ENCODE peak calls at places on chromosomes 6 and 20, in nine cellular contexts. One of them, this sample, is unnamed.

GRCh38 chr6:14618759-14619418 is 501.3 kb downstream of the CD83 start:
- DNase-seq in NK-92 treated with Interleukin-12 subunit alpha and Interleukin-12 subunit beta, amount 100 ng/mL, for 24 hours: no peak
- DNase-seq in HFF-Myc: no peak
- DNase-seq in GM04503: no peak
- DNase-seq in kidney glomerular epithelial cell: no peak
- DNase-seq in caudate nucleus: no peak
- DNase-seq in stimulated activated CD8-positive, alpha-beta memory T cell treated with anti-CD3 and anti-CD28 coated beads, Interleukin-4, amount 100 ng/mL, for 1 hour: no peak
- DNase-seq in IMR-90: no peak
- DNase-seq in choroid plexus epithelial cell: no peak
- DNase-seq in this sample: no peak

GRCh38 chr20:1707588-1708449 is 50.2 kb upstream of the SIRPG start:
- DNase-seq in NK-92 treated with Interleukin-12 subunit alpha and Interleukin-12 subunit beta, amount 100 ng/mL, for 24 hours: no peak
- DNase-seq in HFF-Myc: no peak
- DNase-seq in GM04503: no peak
- DNase-seq in kidney glomerular epithelial cell: no peak
- DNase-seq in caudate nucleus: no peak
- DNase-seq in stimulated activated CD8-positive, alpha-beta memory T cell treated with anti-CD3 and anti-CD28 coated beads, Interleukin-4, amount 100 ng/mL, for 1 hour: no peak
- DNase-seq in IMR-90: no peak
- DNase-seq in choroid plexus epithelial cell: no peak
- DNase-seq in this sample: no peak

GRCh38 chr6:4078830-4079471 is at the start of gene FAM217A:
- DNase-seq in NK-92 treated with Interleukin-12 subunit alpha and Interleukin-12 subunit beta, amount 100 ng/mL, for 24 hours: no peak
- DNase-seq in HFF-Myc: no peak
- DNase-seq in GM04503: no peak
- DNase-seq in kidney glomerular epithelial cell: no peak
- DNase-seq in caudate nucleus: no peak
- DNase-seq in stimulated activated CD8-positive, alpha-beta memory T cell treated with anti-CD3 and anti-CD28 coated beads, Interleukin-4, amount 100 ng/mL, for 1 hour: no peak
- DNase-seq in IMR-90: no peak
- DNase-seq in choroid plexus epithelial cell: no peak
- DNase-seq in this sample: no peak

GRCh38 chr6:110573537-110573936 is 97.1 kb upstream of the SLC22A16 start:
- DNase-seq in NK-92 treated with Interleukin-12 subunit alpha and Interleukin-12 subunit beta, amount 100 ng/mL, for 24 hours: no peak
- DNase-seq in HFF-Myc: no peak
- DNase-seq in GM04503: no peak
- DNase-seq in kidney glomerular epithelial cell: no peak
- DNase-seq in caudate nucleus: no peak
- DNase-seq in stimulated activated CD8-positive, alpha-beta memory T cell treated with anti-CD3 and anti-CD28 coated beads, Interleukin-4, amount 100 ng/mL, for 1 hour: no peak
- DNase-seq in IMR-90: no peak
- DNase-seq in choroid plexus epithelial cell: no peak
- DNase-seq in this sample: no peak

GRCh38 chr6:13496508-13497180 is 9.2 kb upstream of the GFOD1 start:
- DNase-seq in NK-92 treated with Interleukin-12 subunit alpha and Interleukin-12 subunit beta, amount 100 ng/mL, for 24 hours: no peak
- DNase-seq in HFF-Myc: no peak
- DNase-seq in GM04503: no peak
- DNase-seq in kidney glomerular epithelial cell: peak; percentile 19
- DNase-seq in caudate nucleus: no peak
- DNase-seq in stimulated activated CD8-positive, alpha-beta memory T cell treated with anti-CD3 and anti-CD28 coated beads, Interleukin-4, amount 100 ng/mL, for 1 hour: no peak
- DNase-seq in IMR-90: no peak
- DNase-seq in choroid plexus epithelial cell: no peak
- DNase-seq in this sample: peak; percentile 42

GRCh38 chr20:25532971-25533391 is 52.4 kb downstream of the NINL start:
- DNase-seq in NK-92 treated with Interleukin-12 subunit alpha and Interleukin-12 subunit beta, amount 100 ng/mL, for 24 hours: no peak
- DNase-seq in HFF-Myc: no peak
- DNase-seq in GM04503: no peak
- DNase-seq in kidney glomerular epithelial cell: no peak
- DNase-seq in caudate nucleus: no peak
- DNase-seq in stimulated activated CD8-positive, alpha-beta memory T cell treated with anti-CD3 and anti-CD28 coated beads, Interleukin-4, amount 100 ng/mL, for 1 hour: no peak
- DNase-seq in IMR-90: no peak
- DNase-seq in choroid plexus epithelial cell: no peak
- DNase-seq in this sample: no peak

GRCh38 chr6:150628908-150629307 is 29.2 kb downstream of the PLEKHG1 start:
- DNase-seq in NK-92 treated with Interleukin-12 subunit alpha and Interleukin-12 subunit beta, amount 100 ng/mL, for 24 hours: no peak
- DNase-seq in HFF-Myc: no peak
- DNase-seq in GM04503: no peak
- DNase-seq in kidney glomerular epithelial cell: no peak
- DNase-seq in caudate nucleus: no peak
- DNase-seq in stimulated activated CD8-positive, alpha-beta memory T cell treated with anti-CD3 and anti-CD28 coated beads, Interleukin-4, amount 100 ng/mL, for 1 hour: no peak
- DNase-seq in IMR-90: no peak
- DNase-seq in choroid plexus epithelial cell: no peak
- DNase-seq in this sample: no peak

GRCh38 chr20:21027569-21027968 is 78.6 kb downstream of the LINC00237 start:
- DNase-seq in NK-92 treated with Interleukin-12 subunit alpha and Interleukin-12 subunit beta, amount 100 ng/mL, for 24 hours: no peak
- DNase-seq in HFF-Myc: no peak
- DNase-seq in GM04503: no peak
- DNase-seq in kidney glomerular epithelial cell: no peak
- DNase-seq in caudate nucleus: no peak
- DNase-seq in stimulated activated CD8-positive, alpha-beta memory T cell treated with anti-CD3 and anti-CD28 coated beads, Interleukin-4, amount 100 ng/mL, for 1 hour: no peak
- DNase-seq in IMR-90: no peak
- DNase-seq in choroid plexus epithelial cell: no peak
- DNase-seq in this sample: no peak

GRCh38 chr6:161850572-161850971 is 576.7 kb upstream of the AGPAT4 start:
- DNase-seq in NK-92 treated with Interleukin-12 subunit alpha and Interleukin-12 subunit beta, amount 100 ng/mL, for 24 hours: no peak
- DNase-seq in HFF-Myc: no peak
- DNase-seq in GM04503: no peak
- DNase-seq in kidney glomerular epithelial cell: no peak
- DNase-seq in caudate nucleus: no peak
- DNase-seq in stimulated activated CD8-positive, alpha-beta memory T cell treated with anti-CD3 and anti-CD28 coated beads, Interleukin-4, amount 100 ng/mL, for 1 hour: no peak
- DNase-seq in IMR-90: no peak
- DNase-seq in choroid plexus epithelial cell: no peak
- DNase-seq in this sample: no peak

GRCh38 chr20:46801003-46801702 is 91.7 kb downstream of the SLC2A10 start:
- DNase-seq in NK-92 treated with Interleukin-12 subunit alpha and Interleukin-12 subunit beta, amount 100 ng/mL, for 24 hours: no peak
- DNase-seq in HFF-Myc: no peak
- DNase-seq in GM04503: no peak
- DNase-seq in kidney glomerular epithelial cell: no peak
- DNase-seq in caudate nucleus: no peak
- DNase-seq in stimulated activated CD8-positive, alpha-beta memory T cell treated with anti-CD3 and anti-CD28 coated beads, Interleukin-4, amount 100 ng/mL, for 1 hour: no peak
- DNase-seq in IMR-90: no peak
- DNase-seq in choroid plexus epithelial cell: no peak
- DNase-seq in this sample: peak; percentile 33

GRCh38 chr20:38272398-38272797 is 11.9 kb upstream of the KIAA1755 start:
- DNase-seq in NK-92 treated with Interleukin-12 subunit alpha and Interleukin-12 subunit beta, amount 100 ng/mL, for 24 hours: no peak
- DNase-seq in HFF-Myc: no peak
- DNase-seq in GM04503: no peak
- DNase-seq in kidney glomerular epithelial cell: no peak
- DNase-seq in caudate nucleus: no peak
- DNase-seq in stimulated activated CD8-positive, alpha-beta memory T cell treated with anti-CD3 and anti-CD28 coated beads, Interleukin-4, amount 100 ng/mL, for 1 hour: no peak
- DNase-seq in IMR-90: peak; percentile 74
- DNase-seq in choroid plexus epithelial cell: no peak
- DNase-seq in this sample: peak; percentile 45

GRCh38 chr6:134176283-134176975 is 124.0 kb upstream of the SLC2A12 start:
- DNase-seq in NK-92 treated with Interleukin-12 subunit alpha and Interleukin-12 subunit beta, amount 100 ng/mL, for 24 hours: no peak
- DNase-seq in HFF-Myc: no peak
- DNase-seq in GM04503: no peak
- DNase-seq in kidney glomerular epithelial cell: no peak
- DNase-seq in caudate nucleus: peak; percentile 65
- DNase-seq in stimulated activated CD8-positive, alpha-beta memory T cell treated with anti-CD3 and anti-CD28 coated beads, Interleukin-4, amount 100 ng/mL, for 1 hour: no peak
- DNase-seq in IMR-90: peak; percentile 37
- DNase-seq in choroid plexus epithelial cell: peak; percentile 73
- DNase-seq in this sample: peak; percentile 72

GRCh38 chr20:13353261-13353945 is 132.3 kb downstream of the ISM1 start:
- DNase-seq in NK-92 treated with Interleukin-12 subunit alpha and Interleukin-12 subunit beta, amount 100 ng/mL, for 24 hours: no peak
- DNase-seq in HFF-Myc: no peak
- DNase-seq in GM04503: no peak
- DNase-seq in kidney glomerular epithelial cell: no peak
- DNase-seq in caudate nucleus: no peak
- DNase-seq in stimulated activated CD8-positive, alpha-beta memory T cell treated with anti-CD3 and anti-CD28 coated beads, Interleukin-4, amount 100 ng/mL, for 1 hour: no peak
- DNase-seq in IMR-90: no peak
- DNase-seq in choroid plexus epithelial cell: peak; percentile 39
- DNase-seq in this sample: no peak

GRCh38 chr6:13398421-13398994 is 70.2 kb upstream of the TBC1D7 start:
- DNase-seq in NK-92 treated with Interleukin-12 subunit alpha and Interleukin-12 subunit beta, amount 100 ng/mL, for 24 hours: no peak
- DNase-seq in HFF-Myc: no peak
- DNase-seq in GM04503: no peak
- DNase-seq in kidney glomerular epithelial cell: no peak
- DNase-seq in caudate nucleus: no peak
- DNase-seq in stimulated activated CD8-positive, alpha-beta memory T cell treated with anti-CD3 and anti-CD28 coated beads, Interleukin-4, amount 100 ng/mL, for 1 hour: no peak
- DNase-seq in IMR-90: no peak
- DNase-seq in choroid plexus epithelial cell: no peak
- DNase-seq in this sample: no peak

GRCh38 chr20:57412347-57413029 is 21.3 kb downstream of the RBM38 start:
- DNase-seq in NK-92 treated with Interleukin-12 subunit alpha and Interleukin-12 subunit beta, amount 100 ng/mL, for 24 hours: peak; percentile 72
- DNase-seq in HFF-Myc: no peak
- DNase-seq in GM04503: no peak
- DNase-seq in kidney glomerular epithelial cell: no peak
- DNase-seq in caudate nucleus: no peak
- DNase-seq in stimulated activated CD8-positive, alpha-beta memory T cell treated with anti-CD3 and anti-CD28 coated beads, Interleukin-4, amount 100 ng/mL, for 1 hour: no peak
- DNase-seq in IMR-90: no peak
- DNase-seq in choroid plexus epithelial cell: no peak
- DNase-seq in this sample: no peak

GRCh38 chr6:159806021-159806458 is 6.0 kb downstream of the PNLDC1 start:
- DNase-seq in NK-92 treated with Interleukin-12 subunit alpha and Interleukin-12 subunit beta, amount 100 ng/mL, for 24 hours: no peak
- DNase-seq in HFF-Myc: no peak
- DNase-seq in GM04503: no peak
- DNase-seq in kidney glomerular epithelial cell: no peak
- DNase-seq in caudate nucleus: no peak
- DNase-seq in stimulated activated CD8-positive, alpha-beta memory T cell treated with anti-CD3 and anti-CD28 coated beads, Interleukin-4, amount 100 ng/mL, for 1 hour: no peak
- DNase-seq in IMR-90: no peak
- DNase-seq in choroid plexus epithelial cell: peak; percentile 75
- DNase-seq in this sample: peak; percentile 68

GRCh38 chr6:142945446-142946180 is 637 bp upstream of the HIVEP2 start:
- DNase-seq in NK-92 treated with Interleukin-12 subunit alpha and Interleukin-12 subunit beta, amount 100 ng/mL, for 24 hours: peak; percentile 77
- DNase-seq in HFF-Myc: no peak
- DNase-seq in GM04503: no peak
- DNase-seq in kidney glomerular epithelial cell: peak; percentile 70
- DNase-seq in caudate nucleus: peak; percentile 59
- DNase-seq in stimulated activated CD8-positive, alpha-beta memory T cell treated with anti-CD3 and anti-CD28 coated beads, Interleukin-4, amount 100 ng/mL, for 1 hour: peak; percentile 55
- DNase-seq in IMR-90: no peak
- DNase-seq in choroid plexus epithelial cell: no peak
- DNase-seq in this sample: no peak

GRCh38 chr20:58626076-58626475 is 25.0 kb upstream of the STX16 start:
- DNase-seq in NK-92 treated with Interleukin-12 subunit alpha and Interleukin-12 subunit beta, amount 100 ng/mL, for 24 hours: no peak
- DNase-seq in HFF-Myc: no peak
- DNase-seq in GM04503: no peak
- DNase-seq in kidney glomerular epithelial cell: no peak
- DNase-seq in caudate nucleus: no peak
- DNase-seq in stimulated activated CD8-positive, alpha-beta memory T cell treated with anti-CD3 and anti-CD28 coated beads, Interleukin-4, amount 100 ng/mL, for 1 hour: no peak
- DNase-seq in IMR-90: no peak
- DNase-seq in choroid plexus epithelial cell: no peak
- DNase-seq in this sample: no peak

GRCh38 chr6:134253681-134254080 is 64.2 kb downstream of the SGK1 start:
- DNase-seq in NK-92 treated with Interleukin-12 subunit alpha and Interleukin-12 subunit beta, amount 100 ng/mL, for 24 hours: no peak
- DNase-seq in HFF-Myc: peak; percentile 75
- DNase-seq in GM04503: peak; percentile 84
- DNase-seq in kidney glomerular epithelial cell: peak; percentile 75
- DNase-seq in caudate nucleus: peak; percentile 22
- DNase-seq in stimulated activated CD8-positive, alpha-beta memory T cell treated with anti-CD3 and anti-CD28 coated beads, Interleukin-4, amount 100 ng/mL, for 1 hour: no peak
- DNase-seq in IMR-90: peak; percentile 13
- DNase-seq in choroid plexus epithelial cell: peak; percentile 22
- DNase-seq in this sample: peak; percentile 93

GRCh38 chr20:15632680-15633079 is 940.6 kb downstream of the KIF16B start:
- DNase-seq in NK-92 treated with Interleukin-12 subunit alpha and Interleukin-12 subunit beta, amount 100 ng/mL, for 24 hours: no peak
- DNase-seq in HFF-Myc: no peak
- DNase-seq in GM04503: no peak
- DNase-seq in kidney glomerular epithelial cell: no peak
- DNase-seq in caudate nucleus: no peak
- DNase-seq in stimulated activated CD8-positive, alpha-beta memory T cell treated with anti-CD3 and anti-CD28 coated beads, Interleukin-4, amount 100 ng/mL, for 1 hour: no peak
- DNase-seq in IMR-90: no peak
- DNase-seq in choroid plexus epithelial cell: no peak
- DNase-seq in this sample: no peak

GRCh38 chr20:17646209-17646717 is 35.8 kb downstream of the RRBP1 start:
- DNase-seq in NK-92 treated with Interleukin-12 subunit alpha and Interleukin-12 subunit beta, amount 100 ng/mL, for 24 hours: no peak
- DNase-seq in HFF-Myc: no peak
- DNase-seq in GM04503: no peak
- DNase-seq in kidney glomerular epithelial cell: no peak
- DNase-seq in caudate nucleus: no peak
- DNase-seq in stimulated activated CD8-positive, alpha-beta memory T cell treated with anti-CD3 and anti-CD28 coated beads, Interleukin-4, amount 100 ng/mL, for 1 hour: no peak
- DNase-seq in IMR-90: no peak
- DNase-seq in choroid plexus epithelial cell: no peak
- DNase-seq in this sample: no peak

GRCh38 chr6:140871911-140872310 is 1260.8 kb upstream of the GJE1 start:
- DNase-seq in NK-92 treated with Interleukin-12 subunit alpha and Interleukin-12 subunit beta, amount 100 ng/mL, for 24 hours: no peak
- DNase-seq in HFF-Myc: no peak
- DNase-seq in GM04503: no peak
- DNase-seq in kidney glomerular epithelial cell: no peak
- DNase-seq in caudate nucleus: no peak
- DNase-seq in stimulated activated CD8-positive, alpha-beta memory T cell treated with anti-CD3 and anti-CD28 coated beads, Interleukin-4, amount 100 ng/mL, for 1 hour: no peak
- DNase-seq in IMR-90: peak; percentile 83
- DNase-seq in choroid plexus epithelial cell: peak; percentile 71
- DNase-seq in this sample: no peak

GRCh38 chr6:30886897-30887255 is 2.6 kb downstream of the DDR1 start:
- DNase-seq in NK-92 treated with Interleukin-12 subunit alpha and Interleukin-12 subunit beta, amount 100 ng/mL, for 24 hours: no peak
- DNase-seq in HFF-Myc: no peak
- DNase-seq in GM04503: no peak
- DNase-seq in kidney glomerular epithelial cell: no peak
- DNase-seq in caudate nucleus: no peak
- DNase-seq in stimulated activated CD8-positive, alpha-beta memory T cell treated with anti-CD3 and anti-CD28 coated beads, Interleukin-4, amount 100 ng/mL, for 1 hour: no peak
- DNase-seq in IMR-90: no peak
- DNase-seq in choroid plexus epithelial cell: no peak
- DNase-seq in this sample: no peak

GRCh38 chr6:57089265-57089664 is 723 bp upstream of the ZNF451 start:
- DNase-seq in NK-92 treated with Interleukin-12 subunit alpha and Interleukin-12 subunit beta, amount 100 ng/mL, for 24 hours: no peak
- DNase-seq in HFF-Myc: no peak
- DNase-seq in GM04503: no peak
- DNase-seq in kidney glomerular epithelial cell: no peak
- DNase-seq in caudate nucleus: no peak
- DNase-seq in stimulated activated CD8-positive, alpha-beta memory T cell treated with anti-CD3 and anti-CD28 coated beads, Interleukin-4, amount 100 ng/mL, for 1 hour: no peak
- DNase-seq in IMR-90: no peak
- DNase-seq in choroid plexus epithelial cell: no peak
- DNase-seq in this sample: no peak

GRCh38 chr6:109048670-109049415 is 45.8 kb downstream of the SESN1 start:
- DNase-seq in NK-92 treated with Interleukin-12 subunit alpha and Interleukin-12 subunit beta, amount 100 ng/mL, for 24 hours: no peak
- DNase-seq in HFF-Myc: no peak
- DNase-seq in GM04503: no peak
- DNase-seq in kidney glomerular epithelial cell: no peak
- DNase-seq in caudate nucleus: no peak
- DNase-seq in stimulated activated CD8-positive, alpha-beta memory T cell treated with anti-CD3 and anti-CD28 coated beads, Interleukin-4, amount 100 ng/mL, for 1 hour: no peak
- DNase-seq in IMR-90: no peak
- DNase-seq in choroid plexus epithelial cell: no peak
- DNase-seq in this sample: no peak

GRCh38 chr20:49699200-49699992 is 14.3 kb downstream of the B4GALT5 start:
- DNase-seq in NK-92 treated with Interleukin-12 subunit alpha and Interleukin-12 subunit beta, amount 100 ng/mL, for 24 hours: no peak
- DNase-seq in HFF-Myc: no peak
- DNase-seq in GM04503: no peak
- DNase-seq in kidney glomerular epithelial cell: peak; percentile 84
- DNase-seq in caudate nucleus: no peak
- DNase-seq in stimulated activated CD8-positive, alpha-beta memory T cell treated with anti-CD3 and anti-CD28 coated beads, Interleukin-4, amount 100 ng/mL, for 1 hour: no peak
- DNase-seq in IMR-90: peak; percentile 67
- DNase-seq in choroid plexus epithelial cell: peak; percentile 66
- DNase-seq in this sample: peak; percentile 71

GRCh38 chr6:6905961-6906518 is 201.7 kb upstream of the RREB1 start:
- DNase-seq in NK-92 treated with Interleukin-12 subunit alpha and Interleukin-12 subunit beta, amount 100 ng/mL, for 24 hours: no peak
- DNase-seq in HFF-Myc: no peak
- DNase-seq in GM04503: no peak
- DNase-seq in kidney glomerular epithelial cell: no peak
- DNase-seq in caudate nucleus: no peak
- DNase-seq in stimulated activated CD8-positive, alpha-beta memory T cell treated with anti-CD3 and anti-CD28 coated beads, Interleukin-4, amount 100 ng/mL, for 1 hour: no peak
- DNase-seq in IMR-90: no peak
- DNase-seq in choroid plexus epithelial cell: no peak
- DNase-seq in this sample: no peak

GRCh38 chr6:4369616-4370015 is 234.2 kb upstream of the ECI2 start:
- DNase-seq in NK-92 treated with Interleukin-12 subunit alpha and Interleukin-12 subunit beta, amount 100 ng/mL, for 24 hours: no peak
- DNase-seq in HFF-Myc: no peak
- DNase-seq in GM04503: no peak
- DNase-seq in kidney glomerular epithelial cell: no peak
- DNase-seq in caudate nucleus: no peak
- DNase-seq in stimulated activated CD8-positive, alpha-beta memory T cell treated with anti-CD3 and anti-CD28 coated beads, Interleukin-4, amount 100 ng/mL, for 1 hour: no peak
- DNase-seq in IMR-90: peak; percentile 80
- DNase-seq in choroid plexus epithelial cell: peak; percentile 89
- DNase-seq in this sample: peak; percentile 51

GRCh38 chr20:45440891-45441685 is 25.1 kb downstream of the PIGT start:
- DNase-seq in NK-92 treated with Interleukin-12 subunit alpha and Interleukin-12 subunit beta, amount 100 ng/mL, for 24 hours: no peak
- DNase-seq in HFF-Myc: no peak
- DNase-seq in GM04503: no peak
- DNase-seq in kidney glomerular epithelial cell: no peak
- DNase-seq in caudate nucleus: no peak
- DNase-seq in stimulated activated CD8-positive, alpha-beta memory T cell treated with anti-CD3 and anti-CD28 coated beads, Interleukin-4, amount 100 ng/mL, for 1 hour: no peak
- DNase-seq in IMR-90: no peak
- DNase-seq in choroid plexus epithelial cell: no peak
- DNase-seq in this sample: no peak

GRCh38 chr6:46926481-46926880 is 4.7 kb upstream of the ADGRF5 start:
- DNase-seq in NK-92 treated with Interleukin-12 subunit alpha and Interleukin-12 subunit beta, amount 100 ng/mL, for 24 hours: no peak
- DNase-seq in HFF-Myc: no peak
- DNase-seq in GM04503: no peak
- DNase-seq in kidney glomerular epithelial cell: no peak
- DNase-seq in caudate nucleus: no peak
- DNase-seq in stimulated activated CD8-positive, alpha-beta memory T cell treated with anti-CD3 and anti-CD28 coated beads, Interleukin-4, amount 100 ng/mL, for 1 hour: no peak
- DNase-seq in IMR-90: peak; percentile 0
- DNase-seq in choroid plexus epithelial cell: peak; percentile 41
- DNase-seq in this sample: no peak

GRCh38 chr6:119267506-119267905 is 82.1 kb downstream of the MAN1A1 start:
- DNase-seq in NK-92 treated with Interleukin-12 subunit alpha and Interleukin-12 subunit beta, amount 100 ng/mL, for 24 hours: no peak
- DNase-seq in HFF-Myc: no peak
- DNase-seq in GM04503: no peak
- DNase-seq in kidney glomerular epithelial cell: no peak
- DNase-seq in caudate nucleus: no peak
- DNase-seq in stimulated activated CD8-positive, alpha-beta memory T cell treated with anti-CD3 and anti-CD28 coated beads, Interleukin-4, amount 100 ng/mL, for 1 hour: no peak
- DNase-seq in IMR-90: no peak
- DNase-seq in choroid plexus epithelial cell: no peak
- DNase-seq in this sample: no peak